ENCODE peak calls at places on chromosomes 7 and 10, in nine cellular contexts. One of them, this sample, is unnamed.

GRCh38 chr10:44292390-44293002 is 92.4 kb downstream of the CXCL12 start:
- DNase-seq in fibroblast of villous mesenchyme: no peak
- DNase-seq in fibroblast of mammary gland: no peak
- DNase-seq in HCT116: no peak
- DNase-seq in cardiac fibroblast: no peak
- DNase-seq in GM06990: no peak
- DNase-seq in A549: no peak
- DNase-seq in endodermal cell: peak
- DNase-seq in GM12864: no peak
- DNase-seq in this sample: no peak

GRCh38 chr10:11874568-11875182 is 51.5 kb downstream of the PROSER2 start:
- DNase-seq in fibroblast of villous mesenchyme: peak
- DNase-seq in fibroblast of mammary gland: peak
- DNase-seq in HCT116: peak
- DNase-seq in cardiac fibroblast: peak
- DNase-seq in GM06990: no peak
- DNase-seq in A549: peak
- DNase-seq in endodermal cell: peak
- DNase-seq in GM12864: no peak
- DNase-seq in this sample: peak

GRCh38 chr7:49320083-49320482 is 395.7 kb downstream of the CDC14C start:
- DNase-seq in fibroblast of villous mesenchyme: no peak
- DNase-seq in fibroblast of mammary gland: no peak
- DNase-seq in HCT116: no peak
- DNase-seq in cardiac fibroblast: no peak
- DNase-seq in GM06990: no peak
- DNase-seq in A549: no peak
- DNase-seq in endodermal cell: no peak
- DNase-seq in GM12864: no peak
- DNase-seq in this sample: no peak

GRCh38 chr7:98206451-98207330 is 4.5 kb upstream of the BHLHA15 start:
- DNase-seq in fibroblast of villous mesenchyme: no peak
- DNase-seq in fibroblast of mammary gland: no peak
- DNase-seq in HCT116: no peak
- DNase-seq in cardiac fibroblast: no peak
- DNase-seq in GM06990: no peak
- DNase-seq in A549: no peak
- DNase-seq in endodermal cell: no peak
- DNase-seq in GM12864: no peak
- DNase-seq in this sample: peak

GRCh38 chr7:74269757-74270277 is 15.6 kb upstream of the RFC2 start:
- DNase-seq in fibroblast of villous mesenchyme: peak
- DNase-seq in fibroblast of mammary gland: peak
- DNase-seq in HCT116: peak
- DNase-seq in cardiac fibroblast: peak
- DNase-seq in GM06990: peak
- DNase-seq in A549: peak
- DNase-seq in endodermal cell: peak
- DNase-seq in GM12864: peak
- DNase-seq in this sample: peak

GRCh38 chr7:114082567-114082933 is 163.7 kb upstream of the PPP1R3A start:
- DNase-seq in fibroblast of villous mesenchyme: no peak
- DNase-seq in fibroblast of mammary gland: no peak
- DNase-seq in HCT116: no peak
- DNase-seq in cardiac fibroblast: peak
- DNase-seq in GM06990: no peak
- DNase-seq in A549: no peak
- DNase-seq in endodermal cell: no peak
- DNase-seq in GM12864: no peak
- DNase-seq in this sample: no peak

GRCh38 chr7:45638916-45639315 is 64.7 kb downstream of the ADCY1 start:
- DNase-seq in fibroblast of villous mesenchyme: no peak
- DNase-seq in fibroblast of mammary gland: no peak
- DNase-seq in HCT116: no peak
- DNase-seq in cardiac fibroblast: no peak
- DNase-seq in GM06990: no peak
- DNase-seq in A549: no peak
- DNase-seq in endodermal cell: no peak
- DNase-seq in GM12864: no peak
- DNase-seq in this sample: no peak

GRCh38 chr10:126392469-126392868 is 4.2 kb upstream of the ADAM12 start:
- DNase-seq in fibroblast of villous mesenchyme: peak
- DNase-seq in fibroblast of mammary gland: no peak
- DNase-seq in HCT116: no peak
- DNase-seq in cardiac fibroblast: no peak
- DNase-seq in GM06990: no peak
- DNase-seq in A549: no peak
- DNase-seq in endodermal cell: no peak
- DNase-seq in GM12864: no peak
- DNase-seq in this sample: no peak

GRCh38 chr10:101614957-101615759 is 27.0 kb downstream of the DPCD start:
- DNase-seq in fibroblast of villous mesenchyme: no peak
- DNase-seq in fibroblast of mammary gland: no peak
- DNase-seq in HCT116: no peak
- DNase-seq in cardiac fibroblast: no peak
- DNase-seq in GM06990: no peak
- DNase-seq in A549: no peak
- DNase-seq in endodermal cell: peak
- DNase-seq in GM12864: no peak
- DNase-seq in this sample: no peak

GRCh38 chr7:3294432-3295100 is 6.5 kb upstream of the SDK1 start:
- DNase-seq in fibroblast of villous mesenchyme: no peak
- DNase-seq in fibroblast of mammary gland: no peak
- DNase-seq in HCT116: no peak
- DNase-seq in cardiac fibroblast: no peak
- DNase-seq in GM06990: no peak
- DNase-seq in A549: no peak
- DNase-seq in endodermal cell: peak
- DNase-seq in GM12864: no peak
- DNase-seq in this sample: no peak

GRCh38 chr7:108818742-108819141 is 249.1 kb downstream of the DNAJB9 start:
- DNase-seq in fibroblast of villous mesenchyme: no peak
- DNase-seq in fibroblast of mammary gland: no peak
- DNase-seq in HCT116: no peak
- DNase-seq in cardiac fibroblast: no peak
- DNase-seq in GM06990: no peak
- DNase-seq in A549: no peak
- DNase-seq in endodermal cell: no peak
- DNase-seq in GM12864: no peak
- DNase-seq in this sample: no peak

GRCh38 chr7:115679976-115680375 is 350.6 kb downstream of the TFEC start:
- DNase-seq in fibroblast of villous mesenchyme: peak
- DNase-seq in fibroblast of mammary gland: peak
- DNase-seq in HCT116: peak
- DNase-seq in cardiac fibroblast: peak
- DNase-seq in GM06990: no peak
- DNase-seq in A549: peak
- DNase-seq in endodermal cell: peak
- DNase-seq in GM12864: peak
- DNase-seq in this sample: peak

GRCh38 chr10:89373916-89374711 is 3.7 kb upstream of the IFIT1B start:
- DNase-seq in fibroblast of villous mesenchyme: peak
- DNase-seq in fibroblast of mammary gland: peak
- DNase-seq in HCT116: no peak
- DNase-seq in cardiac fibroblast: peak
- DNase-seq in GM06990: no peak
- DNase-seq in A549: peak
- DNase-seq in endodermal cell: no peak
- DNase-seq in GM12864: no peak
- DNase-seq in this sample: no peak

GRCh38 chr7:17516768-17517167 is 218.3 kb downstream of the AHR start:
- DNase-seq in fibroblast of villous mesenchyme: peak
- DNase-seq in fibroblast of mammary gland: peak
- DNase-seq in HCT116: no peak
- DNase-seq in cardiac fibroblast: peak
- DNase-seq in GM06990: no peak
- DNase-seq in A549: no peak
- DNase-seq in endodermal cell: no peak
- DNase-seq in GM12864: no peak
- DNase-seq in this sample: no peak

GRCh38 chr10:70672993-70673928 is 955 bp downstream of the ADAMTS14 start:
- DNase-seq in fibroblast of villous mesenchyme: peak
- DNase-seq in fibroblast of mammary gland: peak
- DNase-seq in HCT116: no peak
- DNase-seq in cardiac fibroblast: peak
- DNase-seq in GM06990: no peak
- DNase-seq in A549: no peak
- DNase-seq in endodermal cell: no peak
- DNase-seq in GM12864: no peak
- DNase-seq in this sample: no peak
- H3K4me3 ChIP-seq in fibroblast of villous mesenchyme: peak
- H3K4me3 ChIP-seq in fibroblast of mammary gland: peak
- H3K4me3 ChIP-seq in HCT116: peak
- H3K4me3 ChIP-seq in cardiac fibroblast: peak
- H3K4me3 ChIP-seq in GM06990: no peak
- H3K4me3 ChIP-seq in A549: peak
- H3K4me3 ChIP-seq in endodermal cell: peak
- H3K4me3 ChIP-seq in GM12864: no peak
- H3K4me3 ChIP-seq in this sample: peak

DNA sequence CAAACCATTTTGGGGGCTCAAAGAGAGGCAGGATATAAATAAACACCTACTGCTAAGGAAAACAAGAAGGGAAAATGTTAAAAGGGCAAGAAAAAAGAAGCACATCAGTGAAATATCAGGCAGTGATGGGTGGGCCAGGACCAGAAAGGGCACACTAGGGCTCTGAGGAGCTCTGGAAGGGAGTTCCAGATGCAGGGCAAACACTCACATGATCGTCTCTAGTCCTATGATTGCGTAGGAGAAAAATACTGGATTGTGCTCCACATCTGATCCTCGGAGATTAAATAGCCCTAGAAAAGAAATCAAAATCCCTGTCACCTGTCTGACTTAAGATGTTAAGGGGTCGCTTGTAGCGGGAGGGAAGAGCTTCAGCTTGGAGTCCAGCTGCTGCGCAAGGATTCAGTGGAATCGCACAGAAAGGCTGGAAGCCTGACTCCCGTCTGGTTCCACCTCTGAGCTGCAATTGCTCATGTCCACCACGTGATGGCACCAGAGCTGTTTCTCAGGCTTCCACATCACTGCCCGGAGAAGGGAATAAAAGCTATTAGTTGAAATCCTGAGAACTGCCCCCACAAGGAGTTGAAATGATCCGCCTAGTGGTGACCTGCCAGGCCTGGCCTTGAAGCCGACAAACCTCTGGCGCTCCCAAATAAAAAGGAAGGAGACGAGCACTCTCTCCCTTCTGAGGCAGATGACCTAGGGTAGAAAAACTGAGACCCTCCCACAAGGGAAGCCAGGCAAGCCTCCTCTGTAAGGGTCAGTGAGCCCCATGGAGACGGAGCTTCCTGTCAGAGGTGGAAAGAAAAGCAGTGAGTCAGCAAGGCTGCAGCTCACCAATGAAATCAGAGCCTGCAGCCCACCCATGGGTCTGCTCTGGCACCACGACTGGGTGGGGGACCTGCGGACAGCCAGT is 39.2 kb downstream of the XPNPEP1 start:
- DNase-seq in fibroblast of villous mesenchyme: peak
- DNase-seq in fibroblast of mammary gland: peak
- DNase-seq in HCT116: peak
- DNase-seq in cardiac fibroblast: peak
- DNase-seq in GM06990: peak
- DNase-seq in A549: peak
- DNase-seq in endodermal cell: peak
- DNase-seq in GM12864: peak
- DNase-seq in this sample: peak
- H3K4me3 ChIP-seq in fibroblast of villous mesenchyme: no peak
- H3K4me3 ChIP-seq in fibroblast of mammary gland: no peak
- H3K4me3 ChIP-seq in HCT116: no peak
- H3K4me3 ChIP-seq in cardiac fibroblast: no peak
- H3K4me3 ChIP-seq in GM06990: no peak
- H3K4me3 ChIP-seq in A549: no peak
- H3K4me3 ChIP-seq in endodermal cell: no peak
- H3K4me3 ChIP-seq in GM12864: no peak
- H3K4me3 ChIP-seq in this sample: no peak

DNA sequence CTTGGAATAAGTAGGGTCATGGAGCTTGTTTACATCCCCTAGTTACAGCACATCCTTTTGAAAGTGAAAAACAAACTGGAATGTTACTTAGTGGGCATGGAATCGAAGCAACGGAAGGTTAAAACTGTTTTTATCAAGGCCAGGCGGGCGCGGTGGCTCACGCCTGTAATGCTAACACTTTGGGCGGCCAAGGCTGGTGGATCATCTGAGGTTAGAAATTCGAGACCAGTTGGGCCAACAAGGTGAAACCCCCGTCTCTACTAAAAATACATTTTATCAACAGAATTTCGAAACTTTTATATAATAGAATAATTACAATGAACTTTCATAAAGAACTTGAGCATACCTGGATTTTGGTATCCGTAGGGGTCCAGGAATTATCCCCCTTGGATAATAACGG is 1.1 kb upstream of the TMED4 start:
- DNase-seq in fibroblast of villous mesenchyme: no peak
- DNase-seq in fibroblast of mammary gland: no peak
- DNase-seq in HCT116: no peak
- DNase-seq in cardiac fibroblast: no peak
- DNase-seq in GM06990: no peak
- DNase-seq in A549: no peak
- DNase-seq in endodermal cell: no peak
- DNase-seq in GM12864: no peak
- DNase-seq in this sample: no peak
- H3K4me3 ChIP-seq in fibroblast of villous mesenchyme: peak
- H3K4me3 ChIP-seq in fibroblast of mammary gland: peak
- H3K4me3 ChIP-seq in HCT116: peak
- H3K4me3 ChIP-seq in cardiac fibroblast: peak
- H3K4me3 ChIP-seq in GM06990: peak
- H3K4me3 ChIP-seq in A549: peak
- H3K4me3 ChIP-seq in endodermal cell: peak
- H3K4me3 ChIP-seq in GM12864: peak
- H3K4me3 ChIP-seq in this sample: peak

GRCh38 chr10:690227-691161 is 1.0 kb upstream of the DIP2C start:
- DNase-seq in fibroblast of villous mesenchyme: no peak
- DNase-seq in fibroblast of mammary gland: peak
- DNase-seq in HCT116: no peak
- DNase-seq in cardiac fibroblast: peak
- DNase-seq in GM06990: no peak
- DNase-seq in A549: no peak
- DNase-seq in endodermal cell: no peak
- DNase-seq in GM12864: no peak
- DNase-seq in this sample: no peak
- H3K4me3 ChIP-seq in fibroblast of villous mesenchyme: peak
- H3K4me3 ChIP-seq in fibroblast of mammary gland: peak
- H3K4me3 ChIP-seq in HCT116: peak
- H3K4me3 ChIP-seq in cardiac fibroblast: peak
- H3K4me3 ChIP-seq in GM06990: no peak
- H3K4me3 ChIP-seq in A549: peak
- H3K4me3 ChIP-seq in endodermal cell: peak
- H3K4me3 ChIP-seq in GM12864: no peak
- H3K4me3 ChIP-seq in this sample: peak

GRCh38 chr10:77696584-77696983 is 59.0 kb upstream of the KCNMA1 start:
- DNase-seq in fibroblast of villous mesenchyme: no peak
- DNase-seq in fibroblast of mammary gland: no peak
- DNase-seq in HCT116: no peak
- DNase-seq in cardiac fibroblast: no peak
- DNase-seq in GM06990: no peak
- DNase-seq in A549: no peak
- DNase-seq in endodermal cell: no peak
- DNase-seq in GM12864: no peak
- DNase-seq in this sample: no peak
- H3K4me3 ChIP-seq in fibroblast of villous mesenchyme: no peak
- H3K4me3 ChIP-seq in fibroblast of mammary gland: no peak
- H3K4me3 ChIP-seq in HCT116: no peak
- H3K4me3 ChIP-seq in cardiac fibroblast: no peak
- H3K4me3 ChIP-seq in GM06990: no peak
- H3K4me3 ChIP-seq in A549: no peak
- H3K4me3 ChIP-seq in endodermal cell: no peak
- H3K4me3 ChIP-seq in GM12864: no peak
- H3K4me3 ChIP-seq in this sample: no peak

This sample was measured in cardiac muscle cell.